ENCODE peak calls at places on chromosome 1, in ten cellular contexts. One of them, this sample, is unnamed.

GRCh38 chr1:172928412-172928811 is 122.3 kb downstream of the TNFSF18 start:
- DNase-seq in activated naive CD8-positive, alpha-beta T cell treated with anti-CD3 and anti-CD28 coated beads, Interleukin-2, amount 10 ng/mL, durations not matched to agents 7 days and 5 days: no peak
- DNase-seq in naive thymus-derived CD8-positive, alpha-beta T cell: no peak
- DNase-seq in iPS DF 6.9: no peak
- DNase-seq in MV-4-11: no peak
- DNase-seq in right cardiac atrium: no peak
- DNase-seq in neural crest cell: no peak
- DNase-seq in breast epithelium: no peak
- DNase-seq in brain microvascular endothelial cell: peak; percentile 85
- DNase-seq in T-cell: no peak
- DNase-seq in this sample: no peak

GRCh38 chr1:35925741-35926140 is 5.2 kb upstream of the AGO3 start:
- DNase-seq in activated naive CD8-positive, alpha-beta T cell treated with anti-CD3 and anti-CD28 coated beads, Interleukin-2, amount 10 ng/mL, durations not matched to agents 7 days and 5 days: no peak
- DNase-seq in naive thymus-derived CD8-positive, alpha-beta T cell: no peak
- DNase-seq in iPS DF 6.9: no peak
- DNase-seq in MV-4-11: no peak
- DNase-seq in right cardiac atrium: peak; percentile 59
- DNase-seq in neural crest cell: no peak
- DNase-seq in breast epithelium: no peak
- DNase-seq in brain microvascular endothelial cell: no peak
- DNase-seq in T-cell: no peak
- DNase-seq in this sample: peak; percentile 84

GRCh38 chr1:160629286-160630210 is 17.3 kb downstream of the SLAMF1 start:
- DNase-seq in activated naive CD8-positive, alpha-beta T cell treated with anti-CD3 and anti-CD28 coated beads, Interleukin-2, amount 10 ng/mL, durations not matched to agents 7 days and 5 days: peak; percentile 70
- DNase-seq in naive thymus-derived CD8-positive, alpha-beta T cell: peak; percentile 88
- DNase-seq in iPS DF 6.9: no peak
- DNase-seq in MV-4-11: peak; percentile 59
- DNase-seq in right cardiac atrium: peak; percentile 46
- DNase-seq in neural crest cell: no peak
- DNase-seq in breast epithelium: no peak
- DNase-seq in brain microvascular endothelial cell: no peak
- DNase-seq in T-cell: peak; percentile 78
- DNase-seq in this sample: no peak

GRCh38 chr1:2125375-2126211 is 69.0 kb downstream of the FAAP20 start:
- DNase-seq in activated naive CD8-positive, alpha-beta T cell treated with anti-CD3 and anti-CD28 coated beads, Interleukin-2, amount 10 ng/mL, durations not matched to agents 7 days and 5 days: no peak
- DNase-seq in naive thymus-derived CD8-positive, alpha-beta T cell: no peak
- DNase-seq in iPS DF 6.9: no peak
- DNase-seq in MV-4-11: no peak
- DNase-seq in right cardiac atrium: peak; percentile 20
- DNase-seq in neural crest cell: no peak
- DNase-seq in breast epithelium: no peak
- DNase-seq in brain microvascular endothelial cell: no peak
- DNase-seq in T-cell: no peak
- DNase-seq in this sample: no peak

GRCh38 chr1:171606402-171606941 is 15.6 kb upstream of the MYOCOS start:
- DNase-seq in activated naive CD8-positive, alpha-beta T cell treated with anti-CD3 and anti-CD28 coated beads, Interleukin-2, amount 10 ng/mL, durations not matched to agents 7 days and 5 days: no peak
- DNase-seq in naive thymus-derived CD8-positive, alpha-beta T cell: no peak
- DNase-seq in iPS DF 6.9: no peak
- DNase-seq in MV-4-11: peak; percentile 39
- DNase-seq in right cardiac atrium: no peak
- DNase-seq in neural crest cell: no peak
- DNase-seq in breast epithelium: no peak
- DNase-seq in brain microvascular endothelial cell: no peak
- DNase-seq in T-cell: no peak
- DNase-seq in this sample: no peak

GRCh38 chr1:109794319-109795132 is 30.8 kb upstream of the EPS8L3 start:
- DNase-seq in activated naive CD8-positive, alpha-beta T cell treated with anti-CD3 and anti-CD28 coated beads, Interleukin-2, amount 10 ng/mL, durations not matched to agents 7 days and 5 days: peak; percentile 25
- DNase-seq in naive thymus-derived CD8-positive, alpha-beta T cell: no peak
- DNase-seq in iPS DF 6.9: no peak
- DNase-seq in MV-4-11: no peak
- DNase-seq in right cardiac atrium: no peak
- DNase-seq in neural crest cell: no peak
- DNase-seq in breast epithelium: no peak
- DNase-seq in brain microvascular endothelial cell: no peak
- DNase-seq in T-cell: no peak
- DNase-seq in this sample: no peak

GRCh38 chr1:171061425-171062143 is 29.1 kb upstream of the FMO3 start:
- DNase-seq in activated naive CD8-positive, alpha-beta T cell treated with anti-CD3 and anti-CD28 coated beads, Interleukin-2, amount 10 ng/mL, durations not matched to agents 7 days and 5 days: no peak
- DNase-seq in naive thymus-derived CD8-positive, alpha-beta T cell: no peak
- DNase-seq in iPS DF 6.9: no peak
- DNase-seq in MV-4-11: no peak
- DNase-seq in right cardiac atrium: no peak
- DNase-seq in neural crest cell: no peak
- DNase-seq in breast epithelium: no peak
- DNase-seq in brain microvascular endothelial cell: no peak
- DNase-seq in T-cell: no peak
- DNase-seq in this sample: no peak

GRCh38 chr1:202643397-202644218 is 66.6 kb downstream of the SYT2 start:
- DNase-seq in activated naive CD8-positive, alpha-beta T cell treated with anti-CD3 and anti-CD28 coated beads, Interleukin-2, amount 10 ng/mL, durations not matched to agents 7 days and 5 days: peak; percentile 46
- DNase-seq in naive thymus-derived CD8-positive, alpha-beta T cell: no peak
- DNase-seq in iPS DF 6.9: no peak
- DNase-seq in MV-4-11: no peak
- DNase-seq in right cardiac atrium: no peak
- DNase-seq in neural crest cell: no peak
- DNase-seq in breast epithelium: no peak
- DNase-seq in brain microvascular endothelial cell: no peak
- DNase-seq in T-cell: no peak
- DNase-seq in this sample: peak; percentile 21

GRCh38 chr1:26820784-26821269 is 5.7 kb upstream of the ZDHHC18 start:
- DNase-seq in activated naive CD8-positive, alpha-beta T cell treated with anti-CD3 and anti-CD28 coated beads, Interleukin-2, amount 10 ng/mL, durations not matched to agents 7 days and 5 days: no peak
- DNase-seq in naive thymus-derived CD8-positive, alpha-beta T cell: peak; percentile 46
- DNase-seq in iPS DF 6.9: no peak
- DNase-seq in MV-4-11: peak; percentile 95
- DNase-seq in right cardiac atrium: no peak
- DNase-seq in neural crest cell: no peak
- DNase-seq in breast epithelium: no peak
- DNase-seq in brain microvascular endothelial cell: no peak
- DNase-seq in T-cell: no peak
- DNase-seq in this sample: peak; percentile 22

GRCh38 chr1:19222573-19222972 is 12.5 kb upstream of the UBR4 start:
- DNase-seq in activated naive CD8-positive, alpha-beta T cell treated with anti-CD3 and anti-CD28 coated beads, Interleukin-2, amount 10 ng/mL, durations not matched to agents 7 days and 5 days: no peak
- DNase-seq in naive thymus-derived CD8-positive, alpha-beta T cell: no peak
- DNase-seq in iPS DF 6.9: no peak
- DNase-seq in MV-4-11: no peak
- DNase-seq in right cardiac atrium: no peak
- DNase-seq in neural crest cell: no peak
- DNase-seq in breast epithelium: no peak
- DNase-seq in brain microvascular endothelial cell: no peak
- DNase-seq in T-cell: no peak
- DNase-seq in this sample: no peak

GRCh38 chr1:94709891-94710581 is 110.1 kb upstream of the SLC44A3 start:
- DNase-seq in activated naive CD8-positive, alpha-beta T cell treated with anti-CD3 and anti-CD28 coated beads, Interleukin-2, amount 10 ng/mL, durations not matched to agents 7 days and 5 days: no peak
- DNase-seq in naive thymus-derived CD8-positive, alpha-beta T cell: no peak
- DNase-seq in iPS DF 6.9: no peak
- DNase-seq in MV-4-11: no peak
- DNase-seq in right cardiac atrium: no peak
- DNase-seq in neural crest cell: no peak
- DNase-seq in breast epithelium: no peak
- DNase-seq in brain microvascular endothelial cell: no peak
- DNase-seq in T-cell: no peak
- DNase-seq in this sample: no peak

GRCh38 chr1:25472494-25472893 is 41.8 kb downstream of the MACO1 start:
- DNase-seq in activated naive CD8-positive, alpha-beta T cell treated with anti-CD3 and anti-CD28 coated beads, Interleukin-2, amount 10 ng/mL, durations not matched to agents 7 days and 5 days: no peak
- DNase-seq in naive thymus-derived CD8-positive, alpha-beta T cell: no peak
- DNase-seq in iPS DF 6.9: no peak
- DNase-seq in MV-4-11: no peak
- DNase-seq in right cardiac atrium: no peak
- DNase-seq in neural crest cell: no peak
- DNase-seq in breast epithelium: no peak
- DNase-seq in brain microvascular endothelial cell: no peak
- DNase-seq in T-cell: no peak
- DNase-seq in this sample: no peak

GRCh38 chr1:152626688-152627087 is 3.8 kb upstream of the LCE3A start:
- DNase-seq in activated naive CD8-positive, alpha-beta T cell treated with anti-CD3 and anti-CD28 coated beads, Interleukin-2, amount 10 ng/mL, durations not matched to agents 7 days and 5 days: no peak
- DNase-seq in naive thymus-derived CD8-positive, alpha-beta T cell: no peak
- DNase-seq in iPS DF 6.9: no peak
- DNase-seq in MV-4-11: no peak
- DNase-seq in right cardiac atrium: no peak
- DNase-seq in neural crest cell: no peak
- DNase-seq in breast epithelium: no peak
- DNase-seq in brain microvascular endothelial cell: no peak
- DNase-seq in T-cell: no peak
- DNase-seq in this sample: no peak

GRCh38 chr1:247540536-247540935 is 4.3 kb upstream of the OR2C3 start:
- DNase-seq in activated naive CD8-positive, alpha-beta T cell treated with anti-CD3 and anti-CD28 coated beads, Interleukin-2, amount 10 ng/mL, durations not matched to agents 7 days and 5 days: no peak
- DNase-seq in naive thymus-derived CD8-positive, alpha-beta T cell: no peak
- DNase-seq in iPS DF 6.9: no peak
- DNase-seq in MV-4-11: no peak
- DNase-seq in right cardiac atrium: no peak
- DNase-seq in neural crest cell: no peak
- DNase-seq in breast epithelium: no peak
- DNase-seq in brain microvascular endothelial cell: no peak
- DNase-seq in T-cell: no peak
- DNase-seq in this sample: no peak

GRCh38 chr1:33257759-33258712 is 1.7 kb downstream of the ZNF362 start:
- DNase-seq in activated naive CD8-positive, alpha-beta T cell treated with anti-CD3 and anti-CD28 coated beads, Interleukin-2, amount 10 ng/mL, durations not matched to agents 7 days and 5 days: no peak
- DNase-seq in naive thymus-derived CD8-positive, alpha-beta T cell: no peak
- DNase-seq in iPS DF 6.9: no peak
- DNase-seq in MV-4-11: no peak
- DNase-seq in right cardiac atrium: no peak
- DNase-seq in neural crest cell: no peak
- DNase-seq in breast epithelium: no peak
- DNase-seq in brain microvascular endothelial cell: no peak
- DNase-seq in T-cell: no peak
- DNase-seq in this sample: peak; percentile 60

GRCh38 chr1:214660900-214661299 is 57.9 kb downstream of the CENPF start:
- DNase-seq in activated naive CD8-positive, alpha-beta T cell treated with anti-CD3 and anti-CD28 coated beads, Interleukin-2, amount 10 ng/mL, durations not matched to agents 7 days and 5 days: no peak
- DNase-seq in naive thymus-derived CD8-positive, alpha-beta T cell: no peak
- DNase-seq in iPS DF 6.9: no peak
- DNase-seq in MV-4-11: no peak
- DNase-seq in right cardiac atrium: peak; percentile 23
- DNase-seq in neural crest cell: peak; percentile 37
- DNase-seq in breast epithelium: peak; percentile 20
- DNase-seq in brain microvascular endothelial cell: peak; percentile 81
- DNase-seq in T-cell: no peak
- DNase-seq in this sample: peak; percentile 75